ENCODE peak calls at places on chromosomes 4 and X, in five cellular contexts. E is thyroid gland; D is lower lobe of right lung; U is prostate gland; F is naive thymus-derived CD4-positive, alpha-beta T cell. W is an unnamed sample.
A peak's percentile ranks its signal among the peaks of the same experiment; 100 is the strongest.

GRCh38 chr4:52843351-52843750 is 18.8 kb upstream of the RASL11B start:
- DNase-seq in D (no peak), E (no peak), U (no peak), F (no peak), W (no peak)

GRCh38 chr4:172708184-172708583 is 460.4 kb upstream of the GALNT7 start:
- DNase-seq in E (no peak), D (no peak), F (no peak), U (no peak), W (no peak)

GRCh38 chr4:66273110-66273509 is 602.8 kb upstream of the EPHA5 start:
- DNase-seq in U (no peak), F (no peak), E (no peak), D (no peak), W (no peak)

GRCh38 chrX:37420179-37420578 is 71.0 kb downstream of the PRRG1 start:
- DNase-seq in U (no peak), E (no peak), F (no peak), D (no peak), W (no peak)

GRCh38 chr4:38233727-38234478 is 273.7 kb downstream of the PTTG2 start:
- DNase-seq in F (no peak), U (no peak), D (peak; percentile 70), E (no peak), W (no peak)

GRCh38 chr4:87079967-87080366 is 140.5 kb downstream of the KLHL8 start:
- DNase-seq in F (no peak), U (no peak), D (no peak), E (no peak), W (no peak)

GRCh38 chrX:103730147-103730546 is 19.4 kb downstream of the TMEM31 start:
- DNase-seq in F (no peak), D (no peak), U (no peak), E (no peak), W (no peak)

GRCh38 chr4:184599492-184600135 is 49.6 kb downstream of the CASP3 start:
- DNase-seq in E (no peak), U (no peak), F (no peak), D (no peak), W (no peak)

GRCh38 chrX:148878371-148878770 is 378.0 kb downstream of the AFF2 start:
- DNase-seq in F (no peak), E (no peak), D (no peak), U (no peak), W (no peak)

GRCh38 chr4:143438710-143439109 is 74.8 kb upstream of the SMARCA5 start:
- DNase-seq in D (no peak), F (no peak), U (no peak), E (no peak), W (no peak)

GRCh38 chr4:76053730-76054129 is 17.9 kb upstream of the CXCL11 start:
- DNase-seq in E (no peak), U (no peak), F (no peak), D (no peak), W (no peak)
- H3K4me1 ChIP-seq in E (no peaks in the 10 kb centered on the region), U (no peaks in the 10 kb centered on the region), F (no peaks in the 10 kb centered on the region), D (no peaks in the 10 kb centered on the region), W (no peaks in the 10 kb centered on the region)

DNA sequence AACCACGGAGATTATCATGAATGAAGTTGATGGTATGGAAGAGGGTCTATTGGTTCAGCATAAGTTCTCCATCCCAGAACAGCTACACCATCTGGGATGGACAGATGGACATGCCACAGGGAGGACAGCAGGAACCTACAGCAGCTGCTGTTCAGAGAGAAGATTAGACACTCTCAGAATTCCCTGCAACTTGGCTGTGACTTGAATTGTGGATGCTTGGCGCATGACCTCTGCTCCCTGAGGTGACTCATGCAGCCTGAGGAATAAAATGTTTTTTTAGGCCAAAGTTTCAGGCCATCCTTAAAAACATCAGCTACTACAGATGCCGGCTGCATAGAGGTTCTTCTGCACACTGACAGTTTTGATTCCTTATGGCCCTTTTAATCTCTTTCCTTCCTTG is 97.3 kb downstream of the RS1 start:
- DNase-seq in D (no peak), F (no peak), E (peak; percentile 4), U (no peak), W (no peak)
- H3K27ac ChIP-seq in D (no peak overlapping the region), F (no peak overlapping the region), E (no peak overlapping the region), U (no peak overlapping the region), W (no peak overlapping the region)

DNA sequence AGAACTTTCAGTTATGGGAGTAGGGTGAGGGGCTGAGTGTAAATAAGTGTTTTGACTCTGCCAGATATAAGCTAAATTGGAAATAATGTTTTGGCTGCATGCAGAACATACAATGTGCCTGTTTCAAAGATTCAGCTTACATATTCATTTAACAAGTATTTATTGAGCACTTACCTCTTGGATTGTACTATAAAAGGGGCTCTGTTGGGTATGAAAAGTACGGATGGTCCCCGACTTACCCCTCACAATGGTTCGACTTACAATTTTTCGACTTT is 799 bp upstream of the AIFM1 start:
- DNase-seq in E (no peak), F (no peak), D (no peak), U (no peak), W (no peak)
- H3K4me3 ChIP-seq in E (peak overlapping the region; percentile 21), F (peak overlapping the region; percentile 87), D (peak overlapping the region; percentile 71), U (peak overlapping the region; percentile 48), W (peak overlapping the region; percentile 68)

DNA sequence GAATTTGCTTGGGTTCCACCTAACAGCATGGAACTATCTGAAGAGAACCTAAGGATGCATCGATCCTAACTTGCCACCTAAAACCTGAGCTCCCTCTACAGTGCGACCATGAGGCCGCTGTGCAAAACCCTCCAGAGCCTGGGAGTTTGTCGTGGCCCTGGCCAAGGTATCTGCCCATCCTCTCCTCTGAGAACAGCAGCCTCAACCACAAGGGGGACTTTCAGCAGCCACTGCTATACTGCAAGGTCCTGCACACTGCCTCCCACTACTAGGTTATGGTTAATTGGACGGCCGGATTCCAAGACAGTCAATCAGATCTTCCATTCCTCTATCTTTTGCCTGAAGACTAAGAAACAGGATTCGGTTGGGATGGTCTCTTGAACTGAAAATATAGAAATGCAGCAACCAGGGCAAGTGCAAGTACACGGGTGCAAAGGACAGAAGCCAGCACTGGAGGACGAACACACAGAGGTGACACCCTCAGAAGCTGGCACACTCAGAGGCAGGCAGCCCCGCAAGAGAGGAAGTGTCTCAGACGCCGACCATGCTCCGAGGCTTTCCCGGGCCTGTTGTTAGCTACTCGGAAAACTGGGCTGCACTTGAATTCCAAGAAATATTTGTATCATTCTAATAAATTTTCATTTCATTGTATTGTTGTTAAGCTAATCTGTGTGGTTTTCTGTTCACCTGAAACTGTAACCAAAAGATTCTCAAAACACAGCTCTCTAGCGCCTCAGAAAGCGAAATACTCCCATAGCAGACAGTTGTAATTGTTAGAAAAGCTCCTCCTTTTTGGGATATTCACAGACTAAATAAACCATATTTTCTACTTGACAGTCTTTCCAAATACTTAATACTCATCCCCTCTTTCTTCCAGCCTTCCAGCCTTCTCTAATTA is 63.3 kb downstream of the AFAP1 start:
- DNase-seq in D (no peak), E (no peak), F (no peak), U (no peak), W (no peak)
- H3K4me1 ChIP-seq in D (peaks cover 17% of the 10 kb centered on the region), E (peaks cover 17% of the 10 kb centered on the region), F (peaks cover 22% of the 10 kb centered on the region), U (no peaks in the 10 kb centered on the region), W (peaks cover 23% of the 10 kb centered on the region)

GRCh38 chrX:15751160-15751819 is 13.2 kb downstream of the CA5B start:
- DNase-seq in U (peak; percentile 20), D (no peak), E (no peak), F (peak; percentile 53), W (peak; percentile 86)

GRCh38 chrX:15758140-15758539 is 20.1 kb downstream of the CA5B start:
- DNase-seq in U (no peak), E (no peak), F (peak; percentile 40), D (no peak), W (peak; percentile 49)

GRCh38 chrX:15749642-15750610 is 11.9 kb downstream of the CA5B start:
- DNase-seq in U (no peak), D (peak; percentile 44), F (peak; percentile 52), E (peak; percentile 3), W (peak; percentile 59)

GRCh38 chrX:15750611-15751159 is 12.6 kb downstream of the CA5B start:
- DNase-seq in E (no peak), U (no peak), D (no peak), F (peak; percentile 27), W (no peak)

GRCh38 chrX:15755091-15755490 is 17.0 kb downstream of the CA5B start:
- DNase-seq in E (no peak), U (no peak), F (no peak), D (no peak), W (no peak)
- H3K27ac ChIP-seq in E (no peak overlapping the region), U (no peak overlapping the region), F (peak overlapping the region; percentile 89), D (no peak overlapping the region), W (no peak overlapping the region)